ENCODE peak calls at places on chromosome 2, in eight cellular contexts. H is thyroid gland, J is GM12891, B is HCT116, W is uterus, C is IMR-90, I is adrenal gland, Z is endothelial cell of umbilical vein. K is an unnamed sample.

GRCh38 chr2:58425368-58425767 is 184.2 kb upstream of the FANCL start:
- DNase-seq in H (no peak), J (no peak), B (no peak), W (no peak), C (no peak), I (no peak), Z (no peak), K (no peak)

GRCh38 chr2:69692424-69692823 is 48.9 kb upstream of the AAK1 start:
- DNase-seq in H (no peak), J (no peak), B (no peak), W (no peak), C (peak; percentile 87), I (no peak), Z (no peak), K (no peak)

GRCh38 chr2:11569636-11570035 is 35.8 kb downstream of the GREB1 start:
- DNase-seq in H (no peak), J (no peak), B (no peak), W (peak; percentile 10), C (no peak), I (peak; percentile 2), Z (no peak), K (no peak)

GRCh38 chr2:164843346-164843841 is 1.8 kb upstream of the COBLL1 start:
- DNase-seq in H (no peak), J (no peak), B (no peak), W (no peak), C (no peak), I (no peak), Z (no peak), K (no peak)

GRCh38 chr2:106018141-106018540 is 176.0 kb downstream of the UXS1 start:
- DNase-seq in H (no peak), J (no peak), B (no peak), W (no peak), C (no peak), I (no peak), Z (no peak), K (no peak)

GRCh38 chr2:161983896-161984295 is 90.1 kb downstream of the DPP4 start:
- DNase-seq in H (no peak), J (no peak), B (no peak), W (no peak), C (peak; percentile 86), I (no peak), Z (no peak), K (no peak)

GRCh38 chr2:223613017-223613950 is 11.1 kb upstream of the SCG2 start:
- DNase-seq in H (peak; percentile 89), J (no peak), B (peak; percentile 89), W (peak; percentile 89), C (peak; percentile 99), I (peak; percentile 90), Z (peak; percentile 94), K (peak; percentile 61)

GRCh38 chr2:37576831-37577230 is 94.6 kb downstream of the CDC42EP3 start:
- DNase-seq in H (no peak), J (no peak), B (no peak), W (no peak), C (peak; percentile 71), I (no peak), Z (no peak), K (no peak)

GRCh38 chr2:189641565-189641964 is 19.7 kb upstream of the ASNSD1 start:
- DNase-seq in H (no peak), J (no peak), B (no peak), W (no peak), C (peak; percentile 66), I (no peak), Z (peak; percentile 14), K (no peak)

GRCh38 chr2:189639003-189639609 is 22.2 kb upstream of the ASNSD1 start:
- DNase-seq in H (no peak), J (no peak), B (no peak), W (no peak), C (no peak), I (no peak), Z (no peak), K (no peak)

GRCh38 chr2:189638305-189639002 is 22.8 kb upstream of the ASNSD1 start:
- DNase-seq in H (no peak), J (no peak), B (no peak), W (no peak), C (no peak), I (no peak), Z (no peak), K (no peak)

GRCh38 chr2:189646521-189646920 is 14.7 kb upstream of the ASNSD1 start:
- DNase-seq in H (no peak), J (no peak), B (no peak), W (no peak), C (no peak), I (no peak), Z (no peak), K (no peak)

DNA sequence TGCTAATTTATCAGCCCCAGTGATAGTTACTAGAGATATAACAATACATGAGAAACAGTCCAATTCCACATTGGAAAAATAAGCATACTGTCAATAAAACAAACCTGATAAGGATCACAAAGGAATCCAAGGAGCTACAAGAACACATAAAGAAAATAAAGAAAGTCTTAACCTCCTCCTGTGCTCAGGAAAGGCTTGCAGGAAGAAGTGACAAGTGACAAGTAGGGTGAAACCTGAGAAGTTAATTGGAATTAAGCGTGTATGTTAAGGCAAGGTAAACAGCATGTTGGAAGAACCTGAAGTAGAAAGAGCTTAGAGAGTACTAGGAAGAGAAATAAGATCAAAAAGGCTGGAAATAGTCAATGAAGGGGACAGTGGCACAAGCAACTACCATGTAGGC is 20.2 kb upstream of the ASNSD1 start:
- DNase-seq in H (no peak), J (no peak), B (no peak), W (no peak), C (no peak), I (no peak), Z (peak; percentile 58), K (no peak)
- TF ChIP-seq POLR2A in H (no peak), J (no peak), B (no peak), W (no peak), C (no peak), I (no peak), Z (no peak), K (no peak)

GRCh38 chr2:26503238-26503880 is 25.4 kb upstream of the OTOF start:
- DNase-seq in H (peak; percentile 88), J (peak; percentile 93), B (peak; percentile 73), W (peak; percentile 39), C (peak; percentile 11), I (peak; percentile 85), Z (peak; percentile 71), K (peak; percentile 72)
- TF ChIP-seq POLR2A in H (no peak), J (no peak), B (no peak), W (no peak), C (no peak), I (no peak), Z (no peak), K (no peak)

GRCh38 chr2:156334496-156335478 is 2.3 kb upstream of the NR4A2 start:
- DNase-seq in H (peak; percentile 92), J (no peak), B (peak; percentile 79), W (peak; percentile 94), C (peak; percentile 94), I (peak; percentile 98), Z (peak; percentile 90), K (no peak)
- TF ChIP-seq POLR2A in H (peak; percentile 82), J (no peak), B (peak; percentile 8), W (peak; percentile 75), C (peak; percentile 82), I (peak; percentile 85), Z (peak; percentile 20), K (no peak)

GRCh38 chr2:219175486-219175885 is 1.2 kb downstream of the CNPPD1 start:
- DNase-seq in H (no peak), J (no peak), B (no peak), W (no peak), C (no peak), I (no peak), Z (no peak), K (no peak)

GRCh38 chr2:219175928-219176817 is 552 bp downstream of the CNPPD1 start:
- DNase-seq in H (peak; percentile 82), J (no peak), B (no peak), W (peak; percentile 52), C (peak; percentile 26), I (peak; percentile 79), Z (peak; percentile 62), K (peak; percentile 70)

GRCh38 chr2:219177594-219178376 is at the start of gene RETREG2:
- DNase-seq in H (peak; percentile 78), J (peak; percentile 97), B (peak; percentile 84), W (peak; percentile 88), C (peak; percentile 89), I (peak; percentile 84), Z (peak; percentile 93), K (peak; percentile 95)

GRCh38 chr2:219178377-219179175 is 501 bp downstream of the RETREG2 start:
- DNase-seq in H (peak; percentile 60), J (no peak), B (no peak), W (peak; percentile 49), C (peak; percentile 15), I (peak; percentile 67), Z (no peak), K (peak; percentile 82)

GRCh38 chr2:219176818-219177593 is at the start of gene CNPPD1:
- DNase-seq in H (peak; percentile 92), J (peak; percentile 89), B (peak; percentile 56), W (peak; percentile 82), C (peak; percentile 65), I (peak; percentile 91), Z (peak; percentile 83), K (peak; percentile 96)
- TF ChIP-seq POLR2A in H (peak; percentile 96), J (peak; percentile 85), B (peak; percentile 88), W (peak; percentile 99), C (no peak), I (peak; percentile 85), Z (no peak), K (peak; percentile 88)

GRCh38 chr2:10408649-10409579 is 39.2 kb downstream of the ODC1 start:
- DNase-seq in H (peak; percentile 87), J (peak; percentile 80), B (peak; percentile 79), W (peak; percentile 81), C (peak; percentile 64), I (peak; percentile 87), Z (peak; percentile 75), K (peak; percentile 88)
- TF ChIP-seq POLR2A in H (peak; percentile 34), J (no peak), B (peak; percentile 70), W (no peak), C (no peak), I (no peak), Z (no peak), K (no peak)

GRCh38 chr2:218244204-218244603 is 16.6 kb upstream of the GPBAR1 start:
- DNase-seq in H (no peak), J (no peak), B (no peak), W (no peak), C (no peak), I (no peak), Z (no peak), K (no peak)

GRCh38 chr2:218249686-218250085 is 11.1 kb upstream of the GPBAR1 start:
- DNase-seq in H (no peak), J (no peak), B (no peak), W (no peak), C (no peak), I (no peak), Z (no peak), K (no peak)

GRCh38 chr2:218244665-218245064 is 16.1 kb upstream of the GPBAR1 start:
- DNase-seq in H (no peak), J (no peak), B (no peak), W (no peak), C (no peak), I (no peak), Z (no peak), K (no peak)

GRCh38 chr2:218245214-218245613 is 15.6 kb upstream of the GPBAR1 start:
- DNase-seq in H (no peak), J (no peak), B (no peak), W (no peak), C (no peak), I (no peak), Z (no peak), K (no peak)
- TF ChIP-seq POLR2A in H (no peak), J (peak; percentile 22), B (no peak), W (no peak), C (no peak), I (no peak), Z (no peak), K (no peak)